ENCODE peak calls at places on chromosome 3, in ten cellular contexts. One of them, this sample, is unnamed.

GRCh38 chr3:12097972-12098371 is 60.7 kb downstream of the TIMP4 start:
- DNase-seq in AG04450: no peak
- DNase-seq in psoas muscle: no peak
- DNase-seq in NCI-H1092: no peak
- DNase-seq in occipital lobe: no peak
- DNase-seq in GM13976: no peak
- DNase-seq in KBM-7: no peak
- DNase-seq in kidney: no peak
- DNase-seq in activated T-cell treated with anti-CD3 and anti-CD28 coated beads, Interleukin-2, amount 50 U/mL, for 72 hours: no peak
- DNase-seq in HT1080: no peak
- DNase-seq in this sample: no peak

GRCh38 chr3:42204867-42205599 is 61.0 kb downstream of the CCK start:
- DNase-seq in KBM-7: no peak
- DNase-seq in occipital lobe: no peak
- DNase-seq in NCI-H1092: no peak
- DNase-seq in psoas muscle: no peak
- DNase-seq in GM13976: no peak
- DNase-seq in activated T-cell treated with anti-CD3 and anti-CD28 coated beads, Interleukin-2, amount 50 U/mL, for 72 hours: no peak
- DNase-seq in AG04450: no peak
- DNase-seq in kidney: no peak
- DNase-seq in HT1080: no peak
- DNase-seq in this sample: no peak

GRCh38 chr3:184786271-184787010 is 25.5 kb upstream of the VPS8 start:
- DNase-seq in HT1080: peak; percentile 96
- DNase-seq in GM13976: peak; percentile 38
- DNase-seq in KBM-7: peak; percentile 86
- DNase-seq in kidney: no peak
- DNase-seq in activated T-cell treated with anti-CD3 and anti-CD28 coated beads, Interleukin-2, amount 50 U/mL, for 72 hours: no peak
- DNase-seq in occipital lobe: peak; percentile 23
- DNase-seq in psoas muscle: peak; percentile 73
- DNase-seq in NCI-H1092: no peak
- DNase-seq in AG04450: peak; percentile 74
- DNase-seq in this sample: peak; percentile 53

GRCh38 chr3:38054166-38054991 is 15.4 kb downstream of the DLEC1 start:
- DNase-seq in AG04450: no peak
- DNase-seq in NCI-H1092: no peak
- DNase-seq in HT1080: no peak
- DNase-seq in occipital lobe: no peak
- DNase-seq in GM13976: peak; percentile 69
- DNase-seq in activated T-cell treated with anti-CD3 and anti-CD28 coated beads, Interleukin-2, amount 50 U/mL, for 72 hours: peak; percentile 24
- DNase-seq in psoas muscle: no peak
- DNase-seq in kidney: no peak
- DNase-seq in KBM-7: no peak
- DNase-seq in this sample: no peak

GRCh38 chr3:196837819-196838420 is 29.8 kb upstream of the SENP5 start:
- DNase-seq in GM13976: peak; percentile 80
- DNase-seq in psoas muscle: peak; percentile 78
- DNase-seq in HT1080: peak; percentile 49
- DNase-seq in activated T-cell treated with anti-CD3 and anti-CD28 coated beads, Interleukin-2, amount 50 U/mL, for 72 hours: peak; percentile 76
- DNase-seq in kidney: no peak
- DNase-seq in AG04450: peak; percentile 24
- DNase-seq in NCI-H1092: peak; percentile 17
- DNase-seq in occipital lobe: no peak
- DNase-seq in KBM-7: peak; percentile 72
- DNase-seq in this sample: peak; percentile 78

GRCh38 chr3:176075046-176075445 is 1122.2 kb downstream of the TBL1XR1 start:
- DNase-seq in psoas muscle: no peak
- DNase-seq in HT1080: no peak
- DNase-seq in KBM-7: no peak
- DNase-seq in NCI-H1092: no peak
- DNase-seq in GM13976: no peak
- DNase-seq in occipital lobe: no peak
- DNase-seq in AG04450: no peak
- DNase-seq in kidney: no peak
- DNase-seq in activated T-cell treated with anti-CD3 and anti-CD28 coated beads, Interleukin-2, amount 50 U/mL, for 72 hours: no peak
- DNase-seq in this sample: no peak

GRCh38 chr3:64268926-64269325 is 43.7 kb upstream of the PRICKLE2 start:
- DNase-seq in HT1080: no peak
- DNase-seq in AG04450: no peak
- DNase-seq in activated T-cell treated with anti-CD3 and anti-CD28 coated beads, Interleukin-2, amount 50 U/mL, for 72 hours: no peak
- DNase-seq in occipital lobe: no peak
- DNase-seq in psoas muscle: no peak
- DNase-seq in NCI-H1092: no peak
- DNase-seq in GM13976: no peak
- DNase-seq in KBM-7: no peak
- DNase-seq in kidney: no peak
- DNase-seq in this sample: no peak

GRCh38 chr3:12828751-12829150 is 12.6 kb downstream of the RPL32 start:
- DNase-seq in activated T-cell treated with anti-CD3 and anti-CD28 coated beads, Interleukin-2, amount 50 U/mL, for 72 hours: no peak
- DNase-seq in AG04450: no peak
- DNase-seq in KBM-7: no peak
- DNase-seq in occipital lobe: no peak
- DNase-seq in HT1080: no peak
- DNase-seq in kidney: no peak
- DNase-seq in psoas muscle: no peak
- DNase-seq in NCI-H1092: no peak
- DNase-seq in GM13976: no peak
- DNase-seq in this sample: no peak

GRCh38 chr3:169668081-169668956 is 4.8 kb upstream of the MECOM start:
- DNase-seq in kidney: peak; percentile 79
- DNase-seq in HT1080: peak; percentile 14
- DNase-seq in occipital lobe: no peak
- DNase-seq in GM13976: peak; percentile 55
- DNase-seq in NCI-H1092: peak; percentile 5
- DNase-seq in KBM-7: peak; percentile 57
- DNase-seq in psoas muscle: peak; percentile 62
- DNase-seq in AG04450: no peak
- DNase-seq in activated T-cell treated with anti-CD3 and anti-CD28 coated beads, Interleukin-2, amount 50 U/mL, for 72 hours: peak; percentile 40
- DNase-seq in this sample: no peak

GRCh38 chr3:9549600-9549999 is 4.0 kb downstream of the LHFPL4 start:
- DNase-seq in NCI-H1092: no peak
- DNase-seq in psoas muscle: no peak
- DNase-seq in AG04450: no peak
- DNase-seq in HT1080: no peak
- DNase-seq in occipital lobe: no peak
- DNase-seq in GM13976: no peak
- DNase-seq in activated T-cell treated with anti-CD3 and anti-CD28 coated beads, Interleukin-2, amount 50 U/mL, for 72 hours: no peak
- DNase-seq in kidney: no peak
- DNase-seq in KBM-7: no peak
- DNase-seq in this sample: no peak

GRCh38 chr3:72977463-72977862 is 19.1 kb upstream of the PPP4R2 start:
- DNase-seq in NCI-H1092: no peak
- DNase-seq in GM13976: peak; percentile 26
- DNase-seq in KBM-7: no peak
- DNase-seq in occipital lobe: no peak
- DNase-seq in kidney: no peak
- DNase-seq in activated T-cell treated with anti-CD3 and anti-CD28 coated beads, Interleukin-2, amount 50 U/mL, for 72 hours: peak; percentile 64
- DNase-seq in HT1080: no peak
- DNase-seq in psoas muscle: no peak
- DNase-seq in AG04450: no peak
- DNase-seq in this sample: no peak

GRCh38 chr3:10470666-10471336 is 34.6 kb downstream of the ATP2B2 start:
- DNase-seq in occipital lobe: no peak
- DNase-seq in HT1080: no peak
- DNase-seq in kidney: no peak
- DNase-seq in NCI-H1092: no peak
- DNase-seq in AG04450: no peak
- DNase-seq in activated T-cell treated with anti-CD3 and anti-CD28 coated beads, Interleukin-2, amount 50 U/mL, for 72 hours: no peak
- DNase-seq in GM13976: no peak
- DNase-seq in KBM-7: no peak
- DNase-seq in psoas muscle: peak; percentile 67
- DNase-seq in this sample: no peak

GRCh38 chr3:64595253-64595694 is 92.5 kb downstream of the ADAMTS9 start:
- DNase-seq in KBM-7: no peak
- DNase-seq in kidney: peak; percentile 63
- DNase-seq in HT1080: peak; percentile 93
- DNase-seq in activated T-cell treated with anti-CD3 and anti-CD28 coated beads, Interleukin-2, amount 50 U/mL, for 72 hours: no peak
- DNase-seq in psoas muscle: peak; percentile 53
- DNase-seq in GM13976: no peak
- DNase-seq in occipital lobe: no peak
- DNase-seq in NCI-H1092: no peak
- DNase-seq in AG04450: no peak
- DNase-seq in this sample: no peak

GRCh38 chr3:153704115-153704514 is 417.1 kb upstream of the ARHGEF26 start:
- DNase-seq in AG04450: no peak
- DNase-seq in GM13976: no peak
- DNase-seq in activated T-cell treated with anti-CD3 and anti-CD28 coated beads, Interleukin-2, amount 50 U/mL, for 72 hours: no peak
- DNase-seq in NCI-H1092: no peak
- DNase-seq in occipital lobe: no peak
- DNase-seq in KBM-7: no peak
- DNase-seq in kidney: no peak
- DNase-seq in HT1080: peak; percentile 11
- DNase-seq in psoas muscle: no peak
- DNase-seq in this sample: no peak

GRCh38 chr3:70614111-70614510 is 301.7 kb upstream of the MDFIC2 start:
- DNase-seq in GM13976: no peak
- DNase-seq in occipital lobe: no peak
- DNase-seq in AG04450: no peak
- DNase-seq in NCI-H1092: no peak
- DNase-seq in HT1080: peak; percentile 5
- DNase-seq in activated T-cell treated with anti-CD3 and anti-CD28 coated beads, Interleukin-2, amount 50 U/mL, for 72 hours: no peak
- DNase-seq in KBM-7: peak; percentile 4
- DNase-seq in psoas muscle: no peak
- DNase-seq in kidney: no peak
- DNase-seq in this sample: no peak

GRCh38 chr3:170320471-170321121 is 36.9 kb upstream of the SKIL start:
- DNase-seq in occipital lobe: no peak
- DNase-seq in psoas muscle: no peak
- DNase-seq in GM13976: no peak
- DNase-seq in activated T-cell treated with anti-CD3 and anti-CD28 coated beads, Interleukin-2, amount 50 U/mL, for 72 hours: no peak
- DNase-seq in kidney: no peak
- DNase-seq in AG04450: no peak
- DNase-seq in HT1080: no peak
- DNase-seq in NCI-H1092: no peak
- DNase-seq in KBM-7: no peak
- DNase-seq in this sample: no peak

GRCh38 chr3:149936812-149937230 is 33.9 kb downstream of the PFN2 start:
- DNase-seq in AG04450: no peak
- DNase-seq in GM13976: peak; percentile 25
- DNase-seq in KBM-7: peak; percentile 64
- DNase-seq in kidney: peak; percentile 32
- DNase-seq in NCI-H1092: no peak
- DNase-seq in psoas muscle: no peak
- DNase-seq in activated T-cell treated with anti-CD3 and anti-CD28 coated beads, Interleukin-2, amount 50 U/mL, for 72 hours: peak; percentile 23
- DNase-seq in occipital lobe: peak; percentile 4
- DNase-seq in HT1080: peak; percentile 65
- DNase-seq in this sample: peak; percentile 41

GRCh38 chr3:63354160-63354559 is 76.1 kb downstream of the SYNPR start:
- DNase-seq in occipital lobe: no peak
- DNase-seq in psoas muscle: no peak
- DNase-seq in activated T-cell treated with anti-CD3 and anti-CD28 coated beads, Interleukin-2, amount 50 U/mL, for 72 hours: no peak
- DNase-seq in NCI-H1092: no peak
- DNase-seq in GM13976: no peak
- DNase-seq in HT1080: no peak
- DNase-seq in kidney: no peak
- DNase-seq in AG04450: no peak
- DNase-seq in KBM-7: no peak
- DNase-seq in this sample: no peak

GRCh38 chr3:171833775-171834460 is 9.2 kb upstream of the TMEM212 start:
- DNase-seq in KBM-7: peak; percentile 35
- DNase-seq in NCI-H1092: no peak
- DNase-seq in AG04450: no peak
- DNase-seq in kidney: no peak
- DNase-seq in HT1080: peak; percentile 55
- DNase-seq in GM13976: peak; percentile 28
- DNase-seq in occipital lobe: no peak
- DNase-seq in psoas muscle: no peak
- DNase-seq in activated T-cell treated with anti-CD3 and anti-CD28 coated beads, Interleukin-2, amount 50 U/mL, for 72 hours: no peak
- DNase-seq in this sample: no peak

GRCh38 chr3:28575100-28575747 is 226.6 kb upstream of the AZI2 start:
- DNase-seq in HT1080: no peak
- DNase-seq in occipital lobe: no peak
- DNase-seq in psoas muscle: peak; percentile 54
- DNase-seq in kidney: peak; percentile 70
- DNase-seq in NCI-H1092: peak; percentile 35
- DNase-seq in activated T-cell treated with anti-CD3 and anti-CD28 coated beads, Interleukin-2, amount 50 U/mL, for 72 hours: no peak
- DNase-seq in KBM-7: no peak
- DNase-seq in AG04450: no peak
- DNase-seq in GM13976: peak; percentile 20
- DNase-seq in this sample: no peak

GRCh38 chr3:187836848-187837770 is 91.8 kb upstream of the BCL6 start:
- DNase-seq in activated T-cell treated with anti-CD3 and anti-CD28 coated beads, Interleukin-2, amount 50 U/mL, for 72 hours: no peak
- DNase-seq in GM13976: no peak
- DNase-seq in KBM-7: no peak
- DNase-seq in NCI-H1092: no peak
- DNase-seq in AG04450: no peak
- DNase-seq in kidney: no peak
- DNase-seq in psoas muscle: no peak
- DNase-seq in HT1080: no peak
- DNase-seq in occipital lobe: no peak
- DNase-seq in this sample: no peak